ENCODE peak calls at places on chromosome 9, in nine cellular contexts. I is BJ, Y is D721Med, E is Panc1, Q is right lobe of liver, G is brain microvascular endothelial cell, H is IMR-90, O is progenitor cell of endocrine pancreas, N is NB4. R is an unnamed sample.

GRCh38 chr9:35558185-35558584 is 46.9 kb upstream of the TESK1 start:
- DNase-seq in I (no peak), Y (no peak), E (no peak), Q (no peak), G (no peak), H (no peak), O (no peak), N (no peak), R (no peak)

GRCh38 chr9:942805-943580 is 33.5 kb upstream of the DMRT3 start:
- DNase-seq in I (no peak), Y (no peak), E (no peak), Q (no peak), G (no peak), H (no peak), O (no peak), N (no peak), R (no peak)

GRCh38 chr9:89309166-89309565 is 1.8 kb upstream of the CKS2 start:
- DNase-seq in I (no peak), Y (no peak), E (no peak), Q (no peak), G (no peak), H (no peak), O (no peak), N (no peak), R (no peak)

GRCh38 chr9:105251133-105251532 is 6.7 kb downstream of the SLC44A1 start:
- DNase-seq in I (no peak), Y (no peak), E (no peak), Q (no peak), G (no peak), H (no peak), O (no peak), N (no peak), R (no peak)

GRCh38 chr9:114465906-114466900 is 39.1 kb downstream of the WHRN start:
- DNase-seq in I (no peak), Y (no peak), E (no peak), Q (peak; percentile 70), G (no peak), H (no peak), O (no peak), N (no peak), R (no peak)

GRCh38 chr9:89495824-89496555 is 1.9 kb downstream of the SEMA4D start:
- DNase-seq in I (no peak), Y (no peak), E (no peak), Q (no peak), G (no peak), H (no peak), O (no peak), N (no peak), R (no peak)

GRCh38 chr9:12813960-12814876 is 39.4 kb downstream of the LURAP1L start:
- DNase-seq in I (peak; percentile 98), Y (no peak), E (peak; percentile 80), Q (no peak), G (peak; percentile 99), H (peak; percentile 100), O (no peak), N (peak; percentile 58), R (no peak)

GRCh38 chr9:21789541-21790037 is 12.8 kb upstream of the MTAP start:
- DNase-seq in I (peak; percentile 63), Y (no peak), E (peak; percentile 75), Q (no peak), G (peak; percentile 73), H (peak; percentile 95), O (no peak), N (no peak), R (peak; percentile 52)

GRCh38 chr9:127710204-127710805 is 3.5 kb downstream of the CFAP157 start:
- DNase-seq in I (no peak), Y (no peak), E (no peak), Q (no peak), G (no peak), H (no peak), O (no peak), N (no peak), R (no peak)

GRCh38 chr9:88143179-88143578 is 4.9 kb upstream of the SPATA31C2 start:
- DNase-seq in I (no peak), Y (no peak), E (no peak), Q (no peak), G (no peak), H (no peak), O (no peak), N (no peak), R (no peak)

DNA sequence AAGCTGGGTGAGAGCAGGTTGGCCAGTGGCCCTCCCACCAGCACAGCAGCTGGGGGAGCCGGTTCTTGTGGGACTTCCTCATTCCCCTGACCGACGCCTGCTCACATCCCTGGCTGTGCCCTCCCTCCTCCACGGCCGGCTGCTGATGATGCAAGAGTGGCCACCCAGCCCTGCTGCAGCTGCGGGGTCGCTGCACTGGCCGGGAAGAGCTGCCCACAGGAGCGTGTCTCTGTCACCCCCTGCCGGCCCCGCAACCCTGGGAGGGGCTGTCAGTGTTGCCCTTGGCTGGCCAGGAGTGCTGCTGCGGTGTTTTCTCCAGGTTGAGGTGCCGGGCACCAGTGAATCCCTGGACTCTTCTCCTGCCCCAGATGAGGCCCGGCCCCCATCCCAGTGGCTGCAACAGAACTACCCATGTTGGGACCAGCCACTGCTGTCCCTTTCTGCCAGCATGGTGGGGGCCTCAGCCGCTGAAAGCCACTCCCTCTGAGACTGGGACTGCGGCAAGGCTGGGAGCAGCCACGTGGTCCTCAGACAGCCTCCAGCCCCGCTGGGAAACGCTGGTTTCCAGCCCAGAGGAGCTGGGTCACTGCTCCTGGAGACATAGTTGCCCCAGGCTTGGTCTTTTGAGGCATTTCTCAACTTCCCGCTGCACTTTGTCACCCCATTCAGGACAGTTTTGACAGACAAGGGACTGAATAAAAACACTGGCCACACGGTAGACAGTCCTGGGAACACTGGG is 739 bp downstream of the CARD9 start:
- DNase-seq in I (peak; percentile 39), Y (no peak), E (no peak), Q (peak; percentile 80), G (peak; percentile 45), H (peak; percentile 86), O (no peak), N (peak; percentile 96), R (peak; percentile 78)
- TF ChIP-seq CTCF in I (peak; percentile 49), Y (no peak), E (no peak), Q (no peak), G (peak; percentile 51), H (peak; percentile 50), O (peak; percentile 16), N (peak; percentile 36), R (no peak)

GRCh38 chr9:121573717-121574485 is 74.3 kb upstream of the GGTA1 start:
- DNase-seq in I (no peak), Y (no peak), E (no peak), Q (no peak), G (no peak), H (no peak), O (no peak), N (no peak), R (no peak)

GRCh38 chr9:121572581-121572980 is 72.9 kb upstream of the GGTA1 start:
- DNase-seq in I (no peak), Y (no peak), E (no peak), Q (no peak), G (no peak), H (no peak), O (no peak), N (no peak), R (no peak)

GRCh38 chr9:121574771-121575519 is 75.3 kb upstream of the GGTA1 start:
- DNase-seq in I (no peak), Y (no peak), E (no peak), Q (no peak), G (no peak), H (no peak), O (no peak), N (no peak), R (peak; percentile 46)

GRCh38 chr9:121577201-121577600 is 74.2 kb upstream of the DAB2IP start:
- DNase-seq in I (no peak), Y (no peak), E (no peak), Q (no peak), G (no peak), H (no peak), O (no peak), N (no peak), R (no peak)

DNA sequence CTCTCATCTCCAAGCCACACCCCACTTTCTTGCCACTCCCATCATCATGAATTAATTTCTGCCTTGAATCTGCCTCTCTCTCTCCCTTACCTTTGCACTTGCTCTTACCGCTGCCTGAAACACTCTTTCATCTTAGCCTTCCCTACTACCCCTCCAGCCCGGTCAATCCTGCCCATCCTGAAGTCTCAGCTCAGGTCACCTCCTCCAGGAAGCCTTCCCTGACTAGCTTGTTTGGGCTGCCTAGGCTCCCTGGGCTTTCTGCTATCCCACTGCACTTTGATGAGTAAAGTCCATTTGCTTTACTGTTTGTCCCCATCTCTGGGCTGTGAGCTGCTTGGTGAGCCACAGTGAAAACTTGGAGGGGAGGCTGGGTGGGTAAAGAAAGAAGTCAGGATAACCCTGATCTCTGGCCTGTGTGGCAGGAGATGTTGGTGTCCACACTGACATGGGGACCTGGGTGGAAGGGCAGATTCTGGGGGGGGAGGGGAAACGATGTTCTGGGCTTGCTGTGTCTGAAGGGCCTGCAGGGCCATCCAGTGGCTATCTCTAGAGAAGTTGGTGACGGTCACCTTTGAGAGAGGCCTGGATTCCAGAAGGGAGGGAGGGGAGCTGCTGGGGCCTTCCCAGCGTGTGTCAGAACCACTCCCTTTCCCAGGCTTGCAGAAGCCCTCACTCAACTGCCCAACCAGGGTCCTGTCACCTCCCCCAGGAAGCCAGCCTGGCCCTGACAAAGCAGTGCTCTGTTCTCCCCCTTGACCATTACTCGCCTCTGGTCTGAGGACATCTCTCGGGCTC is 75.0 kb upstream of the DAB2IP start:
- DNase-seq in I (no peak), Y (no peak), E (no peak), Q (no peak), G (no peak), H (no peak), O (no peak), N (no peak), R (no peak)
- TF ChIP-seq CTCF in I (no peak), Y (no peak), E (no peak), Q (no peak), G (no peak), H (no peak), O (no peak), N (no peak), R (no peak)

DNA sequence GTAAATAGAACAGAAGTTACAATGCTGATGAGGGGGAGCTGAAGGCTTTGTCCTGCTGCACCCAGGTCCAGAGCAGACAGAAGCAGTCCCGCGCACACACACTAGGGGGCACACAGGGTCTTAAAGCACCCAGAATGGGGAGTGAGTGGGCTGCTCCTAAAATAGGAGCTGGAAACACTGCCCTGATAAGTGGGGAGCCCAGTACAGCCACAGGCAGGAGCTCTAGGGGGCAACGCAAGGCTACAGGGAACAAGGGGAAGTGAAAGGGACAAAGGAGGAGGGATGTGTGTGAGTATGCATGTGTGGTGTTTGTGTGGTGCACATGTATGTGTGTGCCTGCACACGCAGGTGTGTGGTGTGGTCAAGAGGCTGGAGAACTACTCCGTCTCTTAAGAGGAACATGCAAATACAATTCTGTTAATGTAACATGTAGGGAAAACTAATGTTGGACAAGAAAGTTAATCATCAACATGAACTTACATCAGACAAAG is 191.5 kb downstream of the ROR2 start:
- DNase-seq in I (no peak), Y (no peak), E (no peak), Q (no peak), G (peak; percentile 44), H (peak; percentile 58), O (peak; percentile 54), N (peak; percentile 72), R (peak; percentile 80)
- TF ChIP-seq CTCF in I (peak; percentile 86), Y (peak; percentile 63), E (peak; percentile 79), Q (peak; percentile 25), G (peak; percentile 93), H (peak; percentile 68), O (peak; percentile 72), N (peak; percentile 89), R (peak; percentile 79)

DNA sequence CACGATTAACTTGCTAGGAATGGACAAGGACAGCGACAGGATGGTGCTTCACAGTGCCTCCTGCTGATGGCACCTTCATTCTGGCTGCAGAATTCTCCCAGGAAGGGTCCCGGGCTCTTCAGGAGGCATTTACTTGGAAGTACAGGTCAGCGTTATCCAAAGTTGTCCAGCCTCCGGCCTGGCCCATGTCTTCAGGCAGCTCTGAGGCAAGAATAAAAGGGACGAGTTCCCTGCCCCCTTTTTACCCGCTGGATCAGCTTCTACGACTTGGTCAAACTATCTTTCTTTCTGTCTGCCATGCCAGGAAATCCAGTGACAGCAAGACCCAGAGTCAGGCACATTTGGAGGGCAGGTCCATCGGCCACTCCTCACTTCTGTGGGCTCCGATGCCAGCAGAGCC is 23.4 kb upstream of the GABBR2 start:
- DNase-seq in I (no peak), Y (no peak), E (no peak), Q (no peak), G (no peak), H (no peak), O (no peak), N (no peak), R (no peak)
- TF ChIP-seq CTCF in I (no peak), Y (no peak), E (no peak), Q (no peak), G (no peak), H (no peak), O (no peak), N (no peak), R (no peak)

R was measured in nephron progenitor cell.